ENCODE peak calls at places on chromosome 19, in four cellular contexts. T is T-helper 9 cell; C is naive thymus-derived CD8-positive, alpha-beta T cell; J is ELF-1. A is an unnamed sample.

GRCh38 chr19:46839752-46840151 is 10.9 kb downstream of the AP2S1 start:
- DNase-seq in T (no peak), C (no peak), J (no peak), A (no peak)

GRCh38 chr19:23075031-23075733 is 41.6 kb upstream of the ZNF730 start:
- DNase-seq in T (no peak), C (no peak), J (peak), A (peak)

GRCh38 chr19:5358173-5358800 is 17.7 kb upstream of the PTPRS start:
- DNase-seq in T (no peak), C (no peak), J (peak), A (no peak)

GRCh38 chr19:42555317-42555716 is 27.0 kb upstream of the CEACAM1 start:
- DNase-seq in T (no peak), C (no peak), J (no peak), A (no peak)

GRCh38 chr19:19752760-19753403 is 20.0 kb upstream of the ZNF14 start:
- DNase-seq in T (no peak), C (no peak), J (no peak), A (no peak)

GRCh38 chr19:14248578-14249011 is 42.6 kb upstream of the ADGRL1 start:
- DNase-seq in T (peak), C (peak), J (peak), A (peak)

GRCh38 chr19:367963-368623 is 23.5 kb upstream of the MIER2 start:
- DNase-seq in T (no peak), C (no peak), J (no peak), A (no peak)

GRCh38 chr19:36060430-36060829 is 5.7 kb downstream of the WDR62 start:
- DNase-seq in T (no peak), C (no peak), J (peak), A (peak)

GRCh38 chr19:39293394-39293793 is 2.8 kb upstream of the IFNL1 start:
- DNase-seq in T (no peak), C (no peak), J (no peak), A (no peak)

GRCh38 chr19:29271911-29272310 is 59.0 kb upstream of the UQCRFS1 start:
- DNase-seq in T (no peak), C (no peak), J (no peak), A (no peak)

GRCh38 chr19:48342841-48343540 is 17.6 kb downstream of the EMP3 start:
- DNase-seq in T (no peak), C (no peak), J (no peak), A (no peak)

GRCh38 chr19:37877147-37877546 is 29.2 kb downstream of the WDR87 start:
- DNase-seq in T (no peak), C (no peak), J (no peak), A (no peak)

GRCh38 chr19:29842471-29843179 is 30.8 kb downstream of the CCNE1 start:
- DNase-seq in T (no peak), C (no peak), J (peak), A (no peak)

GRCh38 chr19:42226886-42227285 is 6.8 kb downstream of the ZNF526 start:
- DNase-seq in T (no peak), C (no peak), J (no peak), A (no peak)

GRCh38 chr19:34960103-34960805 is 3.8 kb downstream of the ZNF792 start:
- DNase-seq in T (no peak), C (no peak), J (no peak), A (no peak)

GRCh38 chr19:14715841-14716240 is 26.0 kb downstream of the ZNF333 start:
- DNase-seq in T (no peak), C (no peak), J (no peak), A (no peak)

GRCh38 chr19:2668188-2668763 is 34.2 kb downstream of the GNG7 start:
- DNase-seq in T (no peak), C (no peak), J (no peak), A (peak)

GRCh38 chr19:308471-309205 is 17.4 kb upstream of the PLPP2 start:
- DNase-seq in T (no peak), C (no peak), J (no peak), A (no peak)

GRCh38 chr19:15248648-15249559 is 16.7 kb upstream of the EPHX3 start:
- DNase-seq in T (no peak), C (no peak), J (no peak), A (no peak)

GRCh38 chr19:28292822-28293500 is 920.0 kb downstream of the UQCRFS1 start:
- DNase-seq in T (no peak), C (no peak), J (peak), A (no peak)

GRCh38 chr19:55178781-55179569 is 1.1 kb downstream of the SYT5 start:
- DNase-seq in T (peak), C (peak), J (peak), A (peak)

GRCh38 chr19:11019262-11019661 is 58.4 kb downstream of the SMARCA4 start:
- DNase-seq in T (no peak), C (no peak), J (no peak), A (no peak)

GRCh38 chr19:46192990-46193650 is 36.4 kb upstream of the IGFL1 start:
- DNase-seq in T (no peak), C (no peak), J (no peak), A (no peak)

GRCh38 chr19:37902668-37903067 is 3.7 kb downstream of the WDR87 start:
- DNase-seq in T (peak), C (peak), J (peak), A (peak)

GRCh38 chr19:47406711-47407416 is 12.5 kb downstream of the MEIS3 start:
- DNase-seq in T (no peak), C (no peak), J (peak), A (peak)

GRCh38 chr19:33814181-33815165 is 17.8 kb downstream of the KCTD15 start:
- DNase-seq in T (no peak), C (no peak), J (no peak), A (no peak)

A was measured in GM13977.